ENCODE peak calls at places on chromosomes 7 and 10, in six cellular contexts. G, T, C, V, X and L are unnamed samples. For H3K4me1, the result is how much of the 10 kb centered on the place peaks cover.

GRCh38 chr7:40777913-40778312 is 643.1 kb downstream of the SUGCT start:
- DNase-seq in X (no peak), V (no peak), G (no peak), C (no peak), T (no peak), L (no peak)

GRCh38 chr10:119663866-119664698 is 12.9 kb downstream of the BAG3 start:
- DNase-seq in C (no peak), G (no peak), V (no peak), T (peak), X (peak), L (peak)

GRCh38 chr7:11701829-11702560 is 130.0 kb downstream of the THSD7A start:
- DNase-seq in V (no peak), X (no peak), C (peak), T (no peak), G (no peak), L (no peak)

GRCh38 chr7:141231018-141231792 is 157.3 kb downstream of the TMEM178B start:
- DNase-seq in X (peak), T (peak), G (peak), C (peak), V (peak), L (no peak)

GRCh38 chr10:104013489-104013888 is 46.5 kb downstream of the SLK start:
- DNase-seq in G (no peak), C (no peak), V (no peak), X (no peak), T (no peak), L (no peak)

GRCh38 chr7:49768254-49768653 is 5.2 kb upstream of the VWC2 start:
- DNase-seq in X (no peak), T (no peak), C (no peak), V (no peak), G (no peak), L (no peak)

GRCh38 chr10:48274636-48275035 is at the start of gene FRMPD2:
- DNase-seq in C (no peak), X (no peak), V (no peak), G (no peak), T (no peak), L (no peak)

GRCh38 chr10:3750884-3751283 is 34.1 kb downstream of the KLF6 start:
- DNase-seq in C (no peak), T (no peak), G (no peak), X (no peak), V (no peak), L (no peak)

GRCh38 chr10:11237571-11237970 is 219.9 kb downstream of the CELF2 start:
- DNase-seq in G (no peak), V (no peak), X (peak), C (no peak), T (no peak), L (no peak)

GRCh38 chr7:108086546-108086945 is 43.6 kb downstream of the LAMB4 start:
- DNase-seq in C (no peak), G (no peak), X (no peak), V (no peak), T (no peak), L (no peak)

GRCh38 chr10:36177071-36177470 is 535.0 kb upstream of the FZD8 start:
- DNase-seq in X (no peak), G (no peak), C (no peak), T (no peak), V (no peak), L (no peak)

GRCh38 chr7:102305414-102306268 is 19.0 kb downstream of the SH2B2 start:
- DNase-seq in T (no peak), V (no peak), C (no peak), X (peak), G (no peak), L (no peak)
- H3K4me1 ChIP-seq in T (under half), V (under half), C (under half), X (half or more), G (under half), L (under half)

DNA sequence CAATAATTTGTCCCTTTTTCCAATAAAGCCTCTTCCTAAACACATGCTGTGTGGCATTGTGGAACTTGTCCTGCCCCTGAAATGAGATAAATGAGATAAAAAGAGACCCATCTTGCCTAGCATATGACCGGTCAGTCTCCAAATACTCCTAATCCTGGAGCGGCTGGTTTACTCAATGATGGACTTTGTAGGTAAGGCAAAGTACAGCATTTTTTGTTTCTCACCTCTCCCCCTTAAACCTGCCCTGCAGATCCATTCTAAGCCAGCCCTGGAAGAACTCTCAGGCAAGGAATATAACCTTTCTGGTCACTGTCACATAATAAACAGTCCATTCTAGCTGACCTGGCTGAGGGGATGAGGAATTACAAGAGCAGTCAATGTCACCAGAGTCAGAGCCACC is 110.7 kb downstream of the C1GALT1 start:
- DNase-seq in C (no peak), V (no peak), T (no peak), X (no peak), G (no peak), L (no peak)
- H3K4me3 ChIP-seq in C (no peak), V (no peak), T (no peak), X (no peak), G (no peak), L (no peak)

GRCh38 chr7:99791667-99792356 is 7.8 kb upstream of the CYP3A4 start:
- DNase-seq in G (no peak), T (no peak), V (no peak), C (no peak), X (no peak), L (no peak)
- H3K27ac ChIP-seq in G (no peak), T (no peak), V (no peak), C (peak), X (no peak), L (no peak)

GRCh38 chr7:47968852-47969774 is 10.3 kb downstream of the HUS1 start:
- DNase-seq in G (peak), T (peak), C (peak), X (peak), V (peak), L (peak)

GRCh38 chr7:47965456-47965855 is 14.0 kb downstream of the HUS1 start:
- DNase-seq in G (no peak), X (no peak), C (no peak), T (no peak), V (no peak), L (no peak)

GRCh38 chr7:47970750-47971149 is 8.7 kb downstream of the HUS1 start:
- DNase-seq in X (no peak), T (no peak), C (no peak), V (no peak), G (no peak), L (no peak)

GRCh38 chr7:47967123-47967522 is 12.3 kb downstream of the HUS1 start:
- DNase-seq in X (no peak), V (no peak), C (no peak), G (peak), T (no peak), L (no peak)

DNA sequence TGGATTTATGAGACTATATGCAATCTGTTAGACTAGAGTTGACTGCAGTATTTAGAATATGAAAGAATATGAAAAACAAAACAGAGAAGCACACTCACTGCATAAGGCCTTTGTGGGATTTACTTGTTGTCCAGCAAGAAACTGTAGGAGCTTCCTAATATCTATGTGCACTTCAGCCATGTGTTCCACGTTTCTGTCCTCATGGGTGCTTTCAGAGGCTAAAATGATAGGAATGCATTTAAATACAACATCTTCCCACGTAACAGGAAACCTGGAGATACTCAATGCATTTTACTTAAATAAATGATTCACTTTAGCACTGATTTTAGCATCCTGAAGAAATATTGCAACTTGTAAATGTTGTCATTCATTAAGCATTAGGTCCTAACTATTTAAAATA is 11.7 kb downstream of the HUS1 start:
- DNase-seq in G (no peak), C (no peak), T (no peak), X (no peak), V (no peak), L (no peak)
- H3K4me1 ChIP-seq in G (under half), C (under half), T (under half), X (under half), V (under half), L (under half)

GRCh38 chr10:15083674-15084501 is 4.7 kb downstream of the ACBD7 start:
- DNase-seq in T (no peak), G (no peak), V (no peak), C (no peak), X (no peak), L (no peak)
- H3K4me3 ChIP-seq in T (no peak), G (peak), V (no peak), C (peak), X (peak), L (no peak)

DNA sequence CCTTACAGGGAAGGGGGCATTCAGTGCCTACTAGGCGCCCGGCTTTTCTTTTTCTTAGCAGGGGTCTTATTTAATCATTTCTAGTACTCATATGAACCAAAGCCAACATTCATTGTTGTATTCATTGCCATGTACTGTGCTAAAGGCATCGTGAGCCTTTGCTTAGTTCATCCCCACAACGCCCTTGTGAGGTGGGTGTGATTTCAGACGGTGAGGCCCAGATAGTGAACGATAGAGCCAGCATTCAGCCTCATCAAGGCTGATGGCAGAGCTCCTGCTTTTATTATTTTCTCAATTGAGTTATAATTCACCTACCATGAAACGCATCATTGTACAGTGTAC is 50.0 kb downstream of the HK1 start:
- DNase-seq in T (no peak), X (no peak), V (no peak), G (no peak), C (no peak), L (no peak)
- H3K27ac ChIP-seq in T (no peak), X (no peak), V (peak), G (peak), C (no peak), L (no peak)

DNA sequence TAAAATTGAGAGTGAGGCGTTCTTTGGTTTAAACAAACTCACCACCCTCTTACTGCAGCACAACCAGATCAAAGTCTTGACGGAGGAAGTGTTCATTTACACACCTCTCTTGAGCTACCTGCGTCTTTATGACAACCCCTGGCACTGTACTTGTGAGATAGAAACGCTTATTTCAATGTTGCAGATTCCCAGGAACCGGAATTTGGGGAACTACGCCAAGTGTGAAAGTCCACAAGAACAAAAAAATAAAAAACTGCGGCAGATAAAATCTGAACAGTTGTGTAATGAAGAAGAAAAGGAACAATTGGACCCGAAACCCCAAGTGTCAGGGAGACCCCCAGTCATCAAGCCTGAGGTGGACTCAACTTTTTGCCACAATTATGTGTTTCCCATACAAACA is 21.5 kb downstream of the LRRC17 start:
- DNase-seq in V (no peak), G (no peak), T (no peak), C (no peak), X (no peak), L (no peak)
- H3K4me1 ChIP-seq in V (under half), G (under half), T (under half), C (under half), X (under half), L (under half)